ENCODE peak calls at places on chromosomes 1 and 21, in seven cellular contexts. T is ovary, A is lower leg skin, J is sigmoid colon, M is Peyer's patch, V is heart left ventricle, B is H54. F is an unnamed sample.

GRCh38 chr1:111570781-111571181 is 48.8 kb upstream of the RAP1A start:
- DNase-seq in T (no peak), A (no peak), J (no peak), M (peak; percentile 47), V (no peak), B (no peak), F (no peak)

GRCh38 chr1:156550346-156550745 is 22.0 kb downstream of the IQGAP3 start:
- DNase-seq in T (no peak), A (no peak), J (peak; percentile 52), M (no peak), V (peak; percentile 40), B (no peak), F (no peak)

GRCh38 chr1:24152631-24153494 is 9.9 kb upstream of the IL22RA1 start:
- DNase-seq in T (no peak), A (peak; percentile 67), J (no peak), M (no peak), V (no peak), B (no peak), F (no peak)

GRCh38 chr1:6683434-6683833 is 18.2 kb downstream of the DNAJC11 start:
- DNase-seq in T (no peak), A (no peak), J (no peak), M (no peak), V (no peak), B (no peak), F (no peak)

GRCh38 chr21:45894891-45895777 is 86.4 kb upstream of the COL6A1 start:
- DNase-seq in T (no peak), A (no peak), J (no peak), M (no peak), V (no peak), B (no peak), F (no peak)

GRCh38 chr21:30014883-30015282 is 75.1 kb upstream of the GRIK1 start:
- DNase-seq in T (no peak), A (no peak), J (no peak), M (no peak), V (no peak), B (no peak), F (no peak)

GRCh38 chr1:178339834-178340233 is 156.9 kb downstream of the CLEC20A start:
- DNase-seq in T (no peak), A (no peak), J (no peak), M (no peak), V (no peak), B (no peak), F (no peak)

GRCh38 chr1:233025156-233025555 is 74.7 kb downstream of the NTPCR start:
- DNase-seq in T (no peak), A (no peak), J (no peak), M (no peak), V (peak; percentile 46), B (no peak), F (peak; percentile 63)

GRCh38 chr21:25384782-25385181 is 222.5 kb downstream of the MRPL39 start:
- DNase-seq in T (no peak), A (no peak), J (no peak), M (no peak), V (no peak), B (no peak), F (no peak)

GRCh38 chr1:27391511-27392095 is 819 bp upstream of the GPR3 start:
- DNase-seq in T (peak; percentile 63), A (no peak), J (peak; percentile 88), M (peak; percentile 34), V (peak; percentile 71), B (peak; percentile 43), F (peak; percentile 46)

GRCh38 chr1:58782308-58783089 is 1.3 kb downstream of the JUN start:
- DNase-seq in T (peak; percentile 70), A (peak; percentile 92), J (peak; percentile 85), M (peak; percentile 69), V (peak; percentile 51), B (no peak), F (peak; percentile 66)
- TF ChIP-seq POLR2A in T (peak; percentile 15), A (no peak), J (peak; percentile 35), M (peak; percentile 12), V (no peak), B (peak; percentile 3), F (peak; percentile 47)

DNA sequence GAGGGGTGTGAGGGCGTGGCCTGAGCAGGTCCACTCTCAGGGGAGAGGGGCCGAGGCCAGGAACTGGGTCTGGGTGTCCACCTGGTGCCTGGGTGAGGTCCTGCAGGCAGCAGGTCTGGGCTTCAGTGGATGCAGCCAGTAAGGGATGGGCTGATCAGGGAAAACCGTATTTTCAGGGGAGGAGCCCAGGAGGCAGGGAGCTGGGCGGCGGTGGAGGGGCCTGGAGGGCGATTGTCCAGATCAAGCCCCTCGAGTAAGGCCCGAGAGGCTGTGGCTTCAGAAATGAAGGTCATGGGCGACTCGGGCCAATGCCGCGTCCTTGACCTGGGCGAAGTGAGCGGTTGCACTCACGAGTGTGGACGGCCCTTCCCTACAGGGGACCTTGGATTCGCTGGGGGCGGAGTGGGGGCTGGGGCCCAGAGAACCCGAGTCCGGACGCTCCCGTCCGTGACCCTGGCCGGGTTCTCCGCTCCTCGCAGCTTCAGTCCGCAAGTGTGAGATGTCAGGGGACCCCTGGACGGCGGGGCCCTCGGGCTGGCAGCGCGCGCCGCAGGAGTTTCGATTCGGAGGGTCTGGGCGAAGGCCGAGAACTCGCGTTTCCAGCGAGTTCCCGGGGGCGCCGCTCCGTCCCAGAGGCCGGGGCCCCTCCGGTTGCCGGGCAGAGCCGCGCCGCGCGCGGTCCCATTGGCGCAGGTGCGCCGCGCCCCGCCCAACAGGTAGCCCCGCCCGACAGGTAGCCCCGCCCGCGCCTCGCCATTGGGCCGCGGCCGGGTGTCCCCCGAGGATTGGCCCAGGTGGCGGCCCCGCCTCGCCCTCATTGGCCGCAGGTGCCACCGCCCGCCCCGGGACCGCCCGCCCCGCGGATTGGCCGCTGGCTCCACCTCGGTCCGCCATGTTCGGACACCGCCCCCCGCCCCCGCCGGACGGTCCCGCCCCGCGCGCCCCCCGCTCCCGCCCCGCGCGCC is at the start of gene PRKCZ:
- DNase-seq in T (peak; percentile 51), A (peak; percentile 96), J (peak; percentile 78), M (peak; percentile 94), V (peak; percentile 75), B (no peak), F (peak; percentile 97)
- TF ChIP-seq POLR2A in T (no peak), A (no peak), J (no peak), M (peak; percentile 82), V (peak; percentile 42), B (no peak), F (no peak)

DNA sequence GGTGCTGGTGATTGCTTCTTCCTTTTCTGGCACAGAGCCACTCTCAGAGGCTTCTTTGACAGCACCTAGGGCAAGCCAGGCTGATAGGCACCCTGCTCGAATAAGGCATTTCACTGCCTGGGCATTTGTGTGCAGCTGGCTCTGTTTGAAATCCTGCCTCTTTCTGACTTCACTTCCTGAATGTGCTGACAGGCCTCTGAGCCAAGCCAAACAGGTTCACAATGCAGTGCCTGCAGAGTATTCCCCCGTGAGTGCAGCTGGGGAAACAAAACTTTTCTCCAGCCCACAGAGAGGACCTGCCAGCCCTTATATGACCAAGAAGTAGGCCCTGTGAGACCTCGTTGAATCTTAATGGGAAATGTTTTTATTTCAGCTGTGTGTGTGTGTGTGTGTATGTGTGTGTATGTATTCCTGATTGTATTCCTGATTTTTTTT is 10.4 kb downstream of the JUN start:
- DNase-seq in T (peak; percentile 30), A (no peak), J (peak; percentile 80), M (peak; percentile 41), V (peak; percentile 88), B (no peak), F (peak; percentile 76)
- TF ChIP-seq POLR2A in T (no peak), A (no peak), J (no peak), M (no peak), V (peak; percentile 29), B (no peak), F (no peak)

GRCh38 chr1:155134322-155134721 is 1.3 kb upstream of the SLC50A1 start:
- DNase-seq in T (no peak), A (no peak), J (no peak), M (no peak), V (no peak), B (no peak), F (no peak)

GRCh38 chr1:155136728-155137127 is 1.1 kb downstream of the SLC50A1 start:
- DNase-seq in T (no peak), A (no peak), J (no peak), M (no peak), V (no peak), B (no peak), F (no peak)

GRCh38 chr1:155137129-155137528 is 1.5 kb downstream of the SLC50A1 start:
- DNase-seq in T (no peak), A (no peak), J (no peak), M (no peak), V (no peak), B (no peak), F (no peak)

GRCh38 chr1:155134858-155135415 is 715 bp upstream of the SLC50A1 start:
- DNase-seq in T (peak; percentile 95), A (peak; percentile 97), J (peak; percentile 95), M (peak; percentile 56), V (peak; percentile 90), B (peak; percentile 91), F (peak; percentile 94)

GRCh38 chr1:155135416-155136197 is at the start of gene SLC50A1:
- DNase-seq in T (peak; percentile 95), A (peak; percentile 99), J (peak; percentile 98), M (peak; percentile 89), V (peak; percentile 95), B (peak; percentile 81), F (peak; percentile 97)
- TF ChIP-seq POLR2A in T (peak; percentile 94), A (no peak), J (peak; percentile 90), M (peak; percentile 99), V (peak; percentile 91), B (peak; percentile 78), F (no peak)

F was measured in stomach.